ENCODE peak calls at places on chromosomes 11 and 22, in six cellular contexts. Z is GM12864, W is neural progenitor cell, H is fibroblast of pulmonary artery, J is mammary epithelial cell, B is KG1. F is an unnamed sample.
A peak's percentile ranks its signal among the peaks of the same experiment; 100 is the strongest.

GRCh38 chr22:38069372-38070249 is 12.4 kb downstream of the PICK1 start:
- DNase-seq in Z (peak; percentile 13), W (peak; percentile 73), H (peak; percentile 31), J (no peak), B (no peak), F (no peak)

GRCh38 chr11:44625759-44626523 is 60.5 kb downstream of the CD82 start:
- DNase-seq in Z (no peak), W (no peak), H (no peak), J (no peak), B (no peak), F (no peak)

GRCh38 chr11:8262552-8263108 is 1.0 kb downstream of the LMO1 start:
- DNase-seq in Z (no peak), W (peak; percentile 92), H (peak; percentile 38), J (peak; percentile 51), B (no peak), F (peak; percentile 37)

GRCh38 chr11:93591247-93591898 is 48.2 kb upstream of the SMCO4 start:
- DNase-seq in Z (peak; percentile 8), W (no peak), H (peak; percentile 72), J (peak; percentile 23), B (no peak), F (peak; percentile 82)

GRCh38 chr11:57340228-57340627 is 2.1 kb downstream of the P2RX3 start:
- DNase-seq in Z (no peak), W (peak; percentile 65), H (no peak), J (no peak), B (no peak), F (peak; percentile 30)

GRCh38 chr11:112477152-112477928 is 216.7 kb upstream of the PLET1 start:
- DNase-seq in Z (no peak), W (no peak), H (no peak), J (no peak), B (no peak), F (no peak)

GRCh38 chr22:37568448-37569008 is 8.2 kb downstream of the CDC42EP1 start:
- DNase-seq in Z (no peak), W (no peak), H (no peak), J (no peak), B (no peak), F (no peak)

GRCh38 chr11:112366777-112367176 is 106.1 kb upstream of the PLET1 start:
- DNase-seq in Z (no peak), W (no peak), H (no peak), J (no peak), B (no peak), F (no peak)

GRCh38 chr11:100748153-100748552 is 61.1 kb downstream of the ARHGAP42 start:
- DNase-seq in Z (no peak), W (no peak), H (no peak), J (no peak), B (no peak), F (no peak)

GRCh38 chr22:19382240-19382639 is 49.3 kb downstream of the HIRA start:
- DNase-seq in Z (no peak), W (no peak), H (no peak), J (no peak), B (no peak), F (no peak)

GRCh38 chr11:118914178-118914918 is 11.4 kb downstream of the BCL9L start:
- DNase-seq in Z (no peak), W (peak; percentile 77), H (no peak), J (peak; percentile 72), B (no peak), F (no peak)

GRCh38 chr22:33519974-33520903 is 400.0 kb downstream of the LARGE1 start:
- DNase-seq in Z (peak; percentile 15), W (no peak), H (no peak), J (no peak), B (no peak), F (no peak)

GRCh38 chr11:30992513-30992849 is 377.1 kb downstream of the DCDC1 start:
- DNase-seq in Z (no peak), W (no peak), H (no peak), J (no peak), B (no peak), F (no peak)

F was measured in MCF 10A.